ENCODE peak calls at places on chromosomes 4 and X, in five cellular contexts. F is colonic mucosa, S is Calu3, T is stomach, K is adrenal gland. L is an unnamed sample.

GRCh38 chr4:106367072-106367471 is 1.5 kb downstream of the GIMD1 start:
- DNase-seq in F (no peak), S (no peak), T (no peak), K (no peak), L (no peak)

GRCh38 chrX:110803506-110803905 is 7.9 kb upstream of the CHRDL1 start:
- DNase-seq in F (no peak), S (no peak), T (no peak), K (no peak), L (no peak)

GRCh38 chr4:89733936-89734335 is 103.0 kb downstream of the SNCA start:
- DNase-seq in F (no peak), S (no peak), T (no peak), K (no peak), L (no peak)

GRCh38 chrX:46922601-46923000 is 10.4 kb downstream of the JADE3 start:
- DNase-seq in F (no peak), S (no peak), T (no peak), K (no peak), L (no peak)

GRCh38 chr4:1072830-1073446 is 40.4 kb downstream of the RNF212 start:
- DNase-seq in F (peak; percentile 79), S (peak; percentile 50), T (peak; percentile 74), K (peak; percentile 73), L (peak; percentile 76)

GRCh38 chr4:33037464-33037863 is 2317.3 kb downstream of the PCDH7 start:
- DNase-seq in F (no peak), S (no peak), T (no peak), K (no peak), L (no peak)

GRCh38 chr4:150855981-150856510 is 159.0 kb downstream of the LRBA start:
- DNase-seq in F (no peak), S (no peak), T (no peak), K (no peak), L (no peak)

GRCh38 chr4:151766691-151767090 is 5.9 kb upstream of the GATB start:
- DNase-seq in F (no peak), S (no peak), T (no peak), K (no peak), L (no peak)

GRCh38 chr4:165874072-165874798 is 1.2 kb downstream of the TLL1 start:
- DNase-seq in F (no peak), S (no peak), T (no peak), K (no peak), L (no peak)

GRCh38 chr4:185903205-185903604 is 91.2 kb upstream of the SORBS2 start:
- DNase-seq in F (no peak), S (no peak), T (no peak), K (no peak), L (peak; percentile 47)

GRCh38 chr4:8316251-8316771 is 46.8 kb downstream of the HTRA3 start:
- DNase-seq in F (no peak), S (no peak), T (no peak), K (no peak), L (no peak)

GRCh38 chrX:153791104-153791852 is 2.9 kb downstream of the IDH3G start:
- DNase-seq in F (no peak), S (no peak), T (no peak), K (no peak), L (no peak)

GRCh38 chrX:110003167-110004156 is 548 bp downstream of the TMEM164 start:
- DNase-seq in F (no peak), S (peak; percentile 26), T (peak; percentile 39), K (no peak), L (no peak)

GRCh38 chr4:5460106-5460801 is 248.1 kb downstream of the EVC2 start:
- DNase-seq in F (no peak), S (no peak), T (no peak), K (peak; percentile 22), L (peak; percentile 54)

GRCh38 chr4:77650787-77651186 is 45.2 kb downstream of the CXCL13 start:
- DNase-seq in F (no peak), S (no peak), T (no peak), K (no peak), L (peak; percentile 28)

GRCh38 chrX:143853488-143853887 is 30.4 kb upstream of the UBE2NL start:
- DNase-seq in F (no peak), S (no peak), T (no peak), K (no peak), L (peak; percentile 15)

GRCh38 chr4:94574616-94575015 is 122.9 kb downstream of the PDLIM5 start:
- DNase-seq in F (no peak), S (no peak), T (no peak), K (no peak), L (no peak)

GRCh38 chr4:103303011-103303410 is 104.9 kb upstream of the CENPE start:
- DNase-seq in F (no peak), S (peak; percentile 15), T (no peak), K (no peak), L (no peak)

GRCh38 chrX:14015294-14015693 is 14.4 kb downstream of the GEMIN8 start:
- DNase-seq in F (no peak), S (no peak), T (no peak), K (no peak), L (peak; percentile 35)

GRCh38 chr4:39657465-39657864 is 18.8 kb upstream of the SMIM14 start:
- DNase-seq in F (no peak), S (no peak), T (no peak), K (no peak), L (no peak)

GRCh38 chr4:136476773-136477172 is 1055.5 kb downstream of the PCDH18 start:
- DNase-seq in F (no peak), S (no peak), T (no peak), K (no peak), L (no peak)

GRCh38 chrX:103918584-103919335 is 43.7 kb upstream of the TMSB15B start:
- DNase-seq in F (peak; percentile 68), S (peak; percentile 69), T (peak; percentile 68), K (peak; percentile 76), L (peak; percentile 59)

GRCh38 chrX:3166670-3167455 is 125.6 kb downstream of the ARSF start:
- DNase-seq in F (no peak), S (no peak), T (no peak), K (no peak), L (no peak)

GRCh38 chrX:16946971-16947562 is 609 bp downstream of the REPS2 start:
- DNase-seq in F (peak; percentile 54), S (peak; percentile 14), T (peak; percentile 41), K (peak; percentile 24), L (no peak)

GRCh38 chr4:47106561-47106960 is 75.2 kb downstream of the GABRB1 start:
- DNase-seq in F (no peak), S (no peak), T (no peak), K (no peak), L (peak; percentile 25)

GRCh38 chrX:455673-456072 is 69.0 kb upstream of the PPP2R3B start:
- DNase-seq in F (no peak), S (no peak), T (no peak), K (no peak), L (no peak)

GRCh38 chr4:5266991-5267390 is 215.7 kb downstream of the STK32B start:
- DNase-seq in F (no peak), S (no peak), T (no peak), K (no peak), L (no peak)

GRCh38 chr4:38930199-38930598 is 62.6 kb downstream of the FAM114A1 start:
- DNase-seq in F (no peak), S (no peak), T (no peak), K (no peak), L (no peak)

GRCh38 chr4:54077812-54078211 is 13.4 kb upstream of the CHIC2 start:
- DNase-seq in F (no peak), S (no peak), T (no peak), K (no peak), L (peak; percentile 51)

GRCh38 chr4:140256335-140256734 is 102.4 kb upstream of the MAML3 start:
- DNase-seq in F (no peak), S (peak; percentile 10), T (no peak), K (peak; percentile 84), L (peak; percentile 37)

GRCh38 chr4:73620115-73620792 is at the start of gene RASSF6:
- DNase-seq in F (peak; percentile 90), S (peak; percentile 91), T (peak; percentile 89), K (no peak), L (peak; percentile 27)

GRCh38 chrX:138150709-138151108 is 560.8 kb downstream of the FGF13 start:
- DNase-seq in F (no peak), S (no peak), T (no peak), K (no peak), L (no peak)
- TF ChIP-seq CTCF in F (no peak), S (no peak), T (no peak), K (no peak), L (no peak)

GRCh38 chrX:38632516-38632915 is 71.2 kb downstream of the TSPAN7 start:
- DNase-seq in F (no peak), S (no peak), T (no peak), K (no peak), L (no peak)

GRCh38 chrX:38628587-38628986 is 67.2 kb downstream of the TSPAN7 start:
- DNase-seq in F (no peak), S (no peak), T (no peak), K (no peak), L (no peak)

DNA sequence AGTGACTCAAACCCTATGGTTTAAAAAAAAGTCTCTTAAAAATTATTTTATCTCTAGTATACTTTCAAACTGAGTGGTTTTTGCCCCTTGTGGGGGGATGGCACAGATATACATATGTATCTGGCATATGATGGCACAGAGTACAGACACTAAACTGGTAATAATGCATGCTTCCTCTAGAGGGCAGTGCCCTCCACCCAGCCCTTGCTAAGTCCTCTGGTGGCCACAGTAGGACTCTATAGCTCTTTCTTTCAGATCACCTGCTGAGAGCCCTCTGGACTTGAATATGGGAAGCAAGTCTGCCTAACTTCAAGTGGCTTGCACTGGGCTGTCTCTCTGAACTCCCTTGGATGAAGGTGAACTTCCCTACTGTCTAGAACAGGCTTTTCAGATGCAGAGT is 66.3 kb downstream of the TSPAN7 start:
- DNase-seq in F (peak; percentile 26), S (peak; percentile 18), T (no peak), K (no peak), L (peak; percentile 37)
- TF ChIP-seq CTCF in F (peak; percentile 59), S (peak; percentile 30), T (no peak), K (peak; percentile 49), L (peak; percentile 57)

GRCh38 chrX:149871433-149871832 is 9.6 kb upstream of the MAGEA8 start:
- DNase-seq in F (no peak), S (no peak), T (no peak), K (no peak), L (no peak)

GRCh38 chrX:149870840-149871239 is 10.1 kb upstream of the MAGEA8 start:
- DNase-seq in F (no peak), S (no peak), T (no peak), K (no peak), L (no peak)

GRCh38 chrX:149877157-149877556 is 3.8 kb upstream of the MAGEA8 start:
- DNase-seq in F (no peak), S (no peak), T (no peak), K (no peak), L (no peak)

GRCh38 chrX:149867488-149867887 is 13.5 kb upstream of the MAGEA8 start:
- DNase-seq in F (no peak), S (no peak), T (no peak), K (no peak), L (no peak)

DNA sequence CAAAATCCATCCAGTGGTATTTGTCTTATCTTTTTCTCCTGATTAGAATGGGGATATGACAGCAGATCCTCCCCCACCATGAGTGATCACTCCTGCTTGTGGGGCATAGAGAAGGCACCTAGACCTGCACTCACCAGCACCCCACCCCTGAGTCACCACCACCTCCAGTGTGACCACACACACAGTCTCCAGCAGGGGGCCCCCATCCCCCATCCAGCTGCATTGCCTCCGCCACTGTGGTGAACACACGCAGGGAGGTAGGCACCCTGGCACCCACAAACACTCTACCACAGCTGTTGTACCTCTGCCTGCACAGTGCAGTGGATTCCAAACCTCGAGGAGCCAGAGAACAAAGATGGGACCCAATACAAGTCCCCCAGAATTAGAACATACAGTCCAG is 9.0 kb upstream of the MAGEA8 start:
- DNase-seq in F (peak; percentile 27), S (peak; percentile 69), T (peak; percentile 56), K (no peak), L (peak; percentile 11)
- TF ChIP-seq CTCF in F (peak; percentile 21), S (peak; percentile 56), T (no peak), K (peak; percentile 9), L (peak; percentile 47)

GRCh38 chr4:62531731-62532130 is 1331.6 kb downstream of the ADGRL3 start:
- DNase-seq in F (no peak), S (no peak), T (no peak), K (no peak), L (no peak)
- TF ChIP-seq CTCF in F (no peak), S (no peak), T (no peak), K (no peak), L (no peak)